ENCODE peak calls at places on chromosomes 5 and 9, in seven cellular contexts. One of them, this sample, is unnamed.

GRCh38 chr9:86252870-86253269 is 6.6 kb downstream of the C9orf153 start:
- DNase-seq in HCT116: no peak
- DNase-seq in HepG2: no peak
- DNase-seq in SK-N-SH: no peak
- DNase-seq in H1: no peak
- DNase-seq in GM12878: no peak
- DNase-seq in K562: no peak
- DNase-seq in this sample: no peak

GRCh38 chr9:114386361-114386885 is 1.4 kb downstream of the AKNA start:
- DNase-seq in GM12878: no peak
- DNase-seq in K562: no peak
- DNase-seq in HCT116: no peak
- DNase-seq in HepG2: no peak
- DNase-seq in H1: no peak
- DNase-seq in SK-N-SH: no peak
- DNase-seq in this sample: no peak

GRCh38 chr5:154071799-154072781 is 33.3 kb downstream of the MFAP3 start:
- DNase-seq in H1: peak; percentile 19
- DNase-seq in GM12878: peak; percentile 43
- DNase-seq in HCT116: peak; percentile 56
- DNase-seq in HepG2: peak; percentile 66
- DNase-seq in SK-N-SH: peak; percentile 73
- DNase-seq in K562: peak; percentile 85
- DNase-seq in this sample: peak; percentile 82

GRCh38 chr5:93342563-93343061 is 238.4 kb downstream of the NR2F1-AS1 start:
- DNase-seq in HCT116: no peak
- DNase-seq in HepG2: no peak
- DNase-seq in H1: no peak
- DNase-seq in SK-N-SH: no peak
- DNase-seq in K562: no peak
- DNase-seq in GM12878: peak; percentile 31
- DNase-seq in this sample: no peak

GRCh38 chr5:33227746-33228145 is 213.0 kb upstream of the TARS1 start:
- DNase-seq in HCT116: no peak
- DNase-seq in SK-N-SH: no peak
- DNase-seq in GM12878: no peak
- DNase-seq in K562: no peak
- DNase-seq in H1: no peak
- DNase-seq in HepG2: no peak
- DNase-seq in this sample: no peak

GRCh38 chr5:128920345-128921215 is 44.7 kb upstream of the SLC27A6 start:
- DNase-seq in K562: no peak
- DNase-seq in H1: no peak
- DNase-seq in SK-N-SH: no peak
- DNase-seq in HCT116: peak; percentile 68
- DNase-seq in GM12878: no peak
- DNase-seq in HepG2: no peak
- DNase-seq in this sample: no peak

GRCh38 chr5:5313081-5313736 is 109.3 kb upstream of the ICE1 start:
- DNase-seq in SK-N-SH: no peak
- DNase-seq in HepG2: peak; percentile 69
- DNase-seq in GM12878: no peak
- DNase-seq in K562: no peak
- DNase-seq in H1: no peak
- DNase-seq in HCT116: no peak
- DNase-seq in this sample: no peak

GRCh38 chr9:125785187-125785840 is 38.1 kb downstream of the PBX3 start:
- DNase-seq in GM12878: no peak
- DNase-seq in K562: no peak
- DNase-seq in SK-N-SH: no peak
- DNase-seq in HepG2: peak; percentile 17
- DNase-seq in H1: no peak
- DNase-seq in HCT116: no peak
- DNase-seq in this sample: no peak

GRCh38 chr5:138964547-138965174 is 89.5 kb upstream of the LRRTM2 start:
- DNase-seq in K562: no peak
- DNase-seq in HepG2: peak; percentile 60
- DNase-seq in GM12878: no peak
- DNase-seq in HCT116: no peak
- DNase-seq in SK-N-SH: no peak
- DNase-seq in H1: no peak
- DNase-seq in this sample: no peak

GRCh38 chr5:170818222-170818621 is 34.7 kb downstream of the GABRP start:
- DNase-seq in HCT116: no peak
- DNase-seq in HepG2: no peak
- DNase-seq in SK-N-SH: no peak
- DNase-seq in GM12878: no peak
- DNase-seq in K562: no peak
- DNase-seq in H1: no peak
- DNase-seq in this sample: no peak

GRCh38 chr5:127040779-127041520 is 10.6 kb upstream of the MARCHF3 start:
- DNase-seq in H1: no peak
- DNase-seq in HepG2: no peak
- DNase-seq in K562: no peak
- DNase-seq in SK-N-SH: no peak
- DNase-seq in GM12878: no peak
- DNase-seq in HCT116: no peak
- DNase-seq in this sample: no peak

GRCh38 chr5:31054436-31054835 is 139.1 kb upstream of the CDH6 start:
- DNase-seq in K562: no peak
- DNase-seq in H1: no peak
- DNase-seq in SK-N-SH: no peak
- DNase-seq in HCT116: no peak
- DNase-seq in GM12878: no peak
- DNase-seq in HepG2: no peak
- DNase-seq in this sample: no peak

GRCh38 chr5:82349651-82350050 is 71.5 kb upstream of the RPS23 start:
- DNase-seq in SK-N-SH: peak; percentile 22
- DNase-seq in H1: peak; percentile 33
- DNase-seq in HepG2: no peak
- DNase-seq in K562: peak; percentile 57
- DNase-seq in HCT116: no peak
- DNase-seq in GM12878: no peak
- DNase-seq in this sample: peak; percentile 34

GRCh38 chr9:2015581-2016410 is 649 bp downstream of the SMARCA2 start:
- DNase-seq in HCT116: no peak
- DNase-seq in HepG2: peak; percentile 13
- DNase-seq in GM12878: no peak
- DNase-seq in K562: peak; percentile 23
- DNase-seq in SK-N-SH: peak; percentile 71
- DNase-seq in H1: no peak
- DNase-seq in this sample: peak; percentile 16

GRCh38 chr5:152061095-152061494 is 136.4 kb upstream of the GLRA1 start:
- DNase-seq in GM12878: no peak
- DNase-seq in SK-N-SH: no peak
- DNase-seq in H1: no peak
- DNase-seq in K562: no peak
- DNase-seq in HCT116: no peak
- DNase-seq in HepG2: no peak
- DNase-seq in this sample: no peak

GRCh38 chr9:112939418-112939817 is 48.7 kb upstream of the SLC46A2 start:
- DNase-seq in HCT116: no peak
- DNase-seq in H1: no peak
- DNase-seq in GM12878: no peak
- DNase-seq in K562: no peak
- DNase-seq in SK-N-SH: no peak
- DNase-seq in HepG2: no peak
- DNase-seq in this sample: no peak

GRCh38 chr5:39639618-39640078 is 214.9 kb upstream of the DAB2 start:
- DNase-seq in SK-N-SH: no peak
- DNase-seq in GM12878: no peak
- DNase-seq in H1: no peak
- DNase-seq in HCT116: no peak
- DNase-seq in K562: no peak
- DNase-seq in HepG2: no peak
- DNase-seq in this sample: no peak

GRCh38 chr9:5231212-5231611 is at the start of gene INSL4:
- DNase-seq in H1: no peak
- DNase-seq in SK-N-SH: no peak
- DNase-seq in GM12878: no peak
- DNase-seq in HepG2: no peak
- DNase-seq in HCT116: no peak
- DNase-seq in K562: no peak
- DNase-seq in this sample: no peak

GRCh38 chr9:123310551-123311249 is 42.3 kb upstream of the STRBP start:
- DNase-seq in GM12878: no peak
- DNase-seq in HepG2: peak; percentile 84
- DNase-seq in H1: no peak
- DNase-seq in SK-N-SH: no peak
- DNase-seq in HCT116: no peak
- DNase-seq in K562: no peak
- DNase-seq in this sample: no peak

GRCh38 chr9:91555132-91555531 is 131.5 kb upstream of the NFIL3 start:
- DNase-seq in SK-N-SH: no peak
- DNase-seq in K562: no peak
- DNase-seq in H1: no peak
- DNase-seq in HepG2: no peak
- DNase-seq in HCT116: no peak
- DNase-seq in GM12878: no peak
- DNase-seq in this sample: no peak

GRCh38 chr9:84187090-84187489 is 153.5 kb downstream of the SLC28A3 start:
- DNase-seq in HepG2: no peak
- DNase-seq in GM12878: no peak
- DNase-seq in K562: no peak
- DNase-seq in H1: no peak
- DNase-seq in HCT116: no peak
- DNase-seq in SK-N-SH: no peak
- DNase-seq in this sample: no peak

GRCh38 chr9:114287763-114288232 is 35.1 kb upstream of the ORM1 start:
- DNase-seq in K562: no peak
- DNase-seq in SK-N-SH: no peak
- DNase-seq in H1: no peak
- DNase-seq in HepG2: no peak
- DNase-seq in HCT116: no peak
- DNase-seq in GM12878: no peak
- DNase-seq in this sample: no peak

GRCh38 chr9:134861586-134862334 is 18.9 kb upstream of the FCN2 start:
- DNase-seq in HCT116: no peak
- DNase-seq in GM12878: no peak
- DNase-seq in HepG2: no peak
- DNase-seq in H1: no peak
- DNase-seq in K562: no peak
- DNase-seq in SK-N-SH: no peak
- DNase-seq in this sample: no peak

GRCh38 chr9:37251452-37251851 is 131.1 kb downstream of the ZCCHC7 start:
- DNase-seq in GM12878: no peak
- DNase-seq in H1: peak; percentile 81
- DNase-seq in HepG2: no peak
- DNase-seq in HCT116: no peak
- DNase-seq in SK-N-SH: no peak
- DNase-seq in K562: no peak
- DNase-seq in this sample: no peak

GRCh38 chr5:146538441-146538840 is 22.5 kb upstream of the GPR151 start:
- DNase-seq in HepG2: peak; percentile 50
- DNase-seq in GM12878: no peak
- DNase-seq in SK-N-SH: no peak
- DNase-seq in HCT116: no peak
- DNase-seq in K562: no peak
- DNase-seq in H1: no peak
- DNase-seq in this sample: no peak

DNA sequence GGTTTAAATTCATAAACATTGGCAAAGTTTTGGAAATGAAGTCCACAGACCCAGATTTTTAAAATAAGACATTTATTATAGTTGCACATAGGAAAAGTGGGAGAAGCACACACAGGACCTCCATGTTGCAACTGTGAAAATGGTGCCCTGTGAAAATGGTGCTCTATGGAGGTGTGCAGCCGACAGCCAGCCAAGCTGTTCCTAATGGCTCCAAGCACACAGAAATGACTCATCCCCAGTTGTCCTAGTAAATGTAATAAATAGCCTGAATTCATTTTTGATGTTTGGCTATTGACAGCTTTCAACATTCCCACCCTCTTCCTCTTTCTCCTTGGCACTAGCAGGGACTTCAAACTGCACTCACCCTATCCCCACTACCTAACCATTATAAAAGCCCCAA is 590.9 kb downstream of the CAAP1 start:
- DNase-seq in HCT116: no peak
- DNase-seq in K562: no peak
- DNase-seq in HepG2: no peak
- DNase-seq in SK-N-SH: no peak
- DNase-seq in H1: no peak
- DNase-seq in GM12878: no peak
- DNase-seq in this sample: no peak
- TF ChIP-seq JUND in HCT116: no peak
- TF ChIP-seq JUND in K562: no peak
- TF ChIP-seq JUND in HepG2: no peak
- TF ChIP-seq JUND in SK-N-SH: no peak
- TF ChIP-seq JUND in H1: no peak
- TF ChIP-seq JUND in GM12878: no peak
- TF ChIP-seq JUND in this sample: no peak

GRCh38 chr9:22055090-22055489 is 46.0 kb upstream of the CDKN2B start:
- DNase-seq in HepG2: no peak
- DNase-seq in SK-N-SH: no peak
- DNase-seq in K562: no peak
- DNase-seq in H1: no peak
- DNase-seq in GM12878: no peak
- DNase-seq in HCT116: no peak
- DNase-seq in this sample: no peak
- TF ChIP-seq JUND in HepG2: no peak
- TF ChIP-seq JUND in SK-N-SH: peak; percentile 28
- TF ChIP-seq JUND in K562: no peak
- TF ChIP-seq JUND in H1: no peak
- TF ChIP-seq JUND in GM12878: no peak
- TF ChIP-seq JUND in HCT116: no peak
- TF ChIP-seq JUND in this sample: no peak

GRCh38 chr9:16559418-16560188 is 310.9 kb downstream of the BNC2 start:
- DNase-seq in HepG2: no peak
- DNase-seq in SK-N-SH: no peak
- DNase-seq in HCT116: no peak
- DNase-seq in GM12878: no peak
- DNase-seq in H1: no peak
- DNase-seq in K562: no peak
- DNase-seq in this sample: no peak
- TF ChIP-seq JUND in HepG2: no peak
- TF ChIP-seq JUND in SK-N-SH: no peak
- TF ChIP-seq JUND in HCT116: no peak
- TF ChIP-seq JUND in GM12878: no peak
- TF ChIP-seq JUND in H1: no peak
- TF ChIP-seq JUND in K562: no peak
- TF ChIP-seq JUND in this sample: no peak

DNA sequence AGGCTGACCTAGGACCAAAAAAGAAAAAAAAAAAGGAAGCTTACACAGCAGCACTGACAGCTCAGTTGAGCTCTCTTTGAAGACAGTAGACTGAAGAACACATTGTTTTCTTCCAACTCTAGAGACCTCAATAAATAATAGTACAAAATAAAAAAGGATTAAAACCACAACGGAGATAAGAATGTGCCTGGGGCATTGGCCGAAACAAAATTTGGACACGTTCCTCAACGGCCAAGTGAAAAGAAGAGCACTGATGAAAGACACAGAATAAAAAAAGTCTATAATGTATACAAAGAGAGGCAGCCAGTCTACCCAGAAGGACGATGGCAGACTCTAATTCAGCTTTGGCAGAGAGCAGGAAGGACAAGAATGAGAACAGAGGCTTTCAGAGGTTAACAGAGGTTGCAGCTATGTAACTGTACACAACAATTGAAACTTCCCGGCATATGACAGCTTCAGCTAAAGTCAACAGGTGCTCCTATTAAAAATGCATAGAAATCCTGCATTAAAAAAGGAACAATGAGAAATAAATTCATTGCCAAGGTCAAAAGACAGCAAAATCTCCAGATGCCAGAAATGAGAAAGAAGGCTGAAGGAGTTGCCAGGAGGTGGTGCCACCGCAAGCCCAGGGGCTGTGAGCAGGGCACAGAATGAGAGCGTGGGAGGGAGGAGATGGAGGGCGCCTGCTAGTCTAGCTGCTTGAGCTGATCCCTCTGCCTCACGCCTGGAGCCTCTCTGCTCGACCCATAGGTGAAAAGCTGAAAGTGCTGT is 113.9 kb downstream of the DCP2 start:
- DNase-seq in GM12878: no peak
- DNase-seq in SK-N-SH: peak; percentile 33
- DNase-seq in HCT116: no peak
- DNase-seq in H1: no peak
- DNase-seq in K562: no peak
- DNase-seq in HepG2: no peak
- DNase-seq in this sample: peak; percentile 16
- TF ChIP-seq JUND in GM12878: no peak
- TF ChIP-seq JUND in SK-N-SH: no peak
- TF ChIP-seq JUND in HCT116: no peak
- TF ChIP-seq JUND in H1: no peak
- TF ChIP-seq JUND in K562: no peak
- TF ChIP-seq JUND in HepG2: no peak
- TF ChIP-seq JUND in this sample: no peak